ENCODE peak calls at places on chromosome 13, in eight cellular contexts. K is IMR-90, S is fibroblast of lung, Z is mammary epithelial cell, W is GM23338, Y is neural progenitor cell, Q is HCT116, M is trophoblast cell. L is an unnamed sample.

GRCh38 chr13:34207872-34208271 is 389.9 kb downstream of the RFC3 start:
- DNase-seq in K (peak; percentile 2), Y (no peak), W (no peak), Q (no peak), M (no peak), Z (no peak), S (no peak), L (no peak)

GRCh38 chr13:92390217-92390616 is 836.4 kb upstream of the GPC6 start:
- DNase-seq in Q (no peak), S (peak; percentile 16), Z (no peak), Y (no peak), M (no peak), W (no peak), K (no peak), L (no peak)

GRCh38 chr13:19182536-19182935 is 912 bp upstream of the TUBA3C start:
- DNase-seq in Y (no peak), W (no peak), Z (no peak), M (no peak), S (no peak), Q (no peak), K (no peak), L (no peak)

GRCh38 chr13:111281751-111282311 is 38.6 kb upstream of the TEX29 start:
- DNase-seq in M (no peak), Y (no peak), S (peak; percentile 79), Z (no peak), K (peak; percentile 85), Q (no peak), W (no peak), L (peak; percentile 91)

GRCh38 chr13:108993346-108993745 is 363.9 kb downstream of the MYO16 start:
- DNase-seq in K (peak; percentile 74), Q (no peak), Z (peak; percentile 50), S (peak; percentile 43), W (no peak), Y (no peak), M (no peak), L (no peak)

GRCh38 chr13:67416047-67416925 is 186.2 kb upstream of the PCDH9 start:
- DNase-seq in W (peak; percentile 82), M (no peak), K (peak; percentile 29), Y (peak; percentile 68), S (peak; percentile 9), Q (no peak), Z (peak; percentile 2), L (peak; percentile 58)

GRCh38 chr13:113850722-113851479 is 13.0 kb downstream of the GAS6 start:
- DNase-seq in K (no peak), Z (no peak), M (no peak), S (no peak), W (no peak), Y (no peak), Q (no peak), L (no peak)

GRCh38 chr13:107360010-107360409 is 792.1 kb upstream of the ARGLU1 start:
- DNase-seq in K (no peak), Q (no peak), M (no peak), S (no peak), Y (no peak), W (no peak), Z (no peak), L (no peak)

GRCh38 chr13:106132216-106132615 is 403.2 kb downstream of the EFNB2 start:
- DNase-seq in Y (no peak), S (peak; percentile 61), K (no peak), M (no peak), W (no peak), Z (no peak), Q (no peak), L (no peak)

GRCh38 chr13:34638897-34639296 is 303.2 kb upstream of the NBEA start:
- DNase-seq in Y (peak; percentile 30), K (no peak), W (peak; percentile 30), M (no peak), Z (no peak), S (no peak), Q (no peak), L (no peak)

GRCh38 chr13:72163671-72164070 is 296.7 kb upstream of the DACH1 start:
- DNase-seq in M (no peak), W (peak; percentile 5), S (peak; percentile 51), K (no peak), Y (peak; percentile 18), Z (peak; percentile 35), Q (no peak), L (no peak)

GRCh38 chr13:110137677-110138008 is 169.3 kb downstream of the COL4A1 start:
- DNase-seq in K (no peak), M (no peak), W (no peak), Z (no peak), Y (peak; percentile 43), Q (peak; percentile 35), S (no peak), L (peak; percentile 81)

GRCh38 chr13:97257228-97257755 is 35.2 kb downstream of the MBNL2 start:
- DNase-seq in Q (no peak), Z (no peak), M (peak; percentile 42), W (no peak), S (no peak), Y (no peak), K (no peak), L (no peak)

GRCh38 chr13:111893607-111894443 is 173.1 kb upstream of the SOX1 start:
- DNase-seq in K (no peak), Q (no peak), S (no peak), W (peak; percentile 52), Z (no peak), Y (peak; percentile 73), M (no peak), L (no peak)

GRCh38 chr13:107545946-107546502 is 669.3 kb downstream of the LIG4 start:
- DNase-seq in Y (no peak), W (no peak), M (no peak), K (no peak), Q (no peak), Z (no peak), S (no peak), L (peak; percentile 45)

GRCh38 chr13:113091891-113092775 is 13.5 kb upstream of the F7 start:
- DNase-seq in Q (no peak), M (no peak), S (no peak), Z (no peak), Y (no peak), K (no peak), W (no peak), L (no peak)

GRCh38 chr13:80873589-80873988 is 532.7 kb upstream of the SPRY2 start:
- DNase-seq in Z (peak; percentile 51), Y (no peak), K (no peak), M (no peak), W (no peak), Q (no peak), S (peak; percentile 8), L (no peak)

GRCh38 chr13:40549500-40550094 is 116.8 kb downstream of the FOXO1 start:
- DNase-seq in K (no peak), S (peak; percentile 68), Q (no peak), Y (no peak), Z (no peak), M (no peak), W (no peak), L (peak; percentile 61)

GRCh38 chr13:29840585-29840984 is 9.8 kb downstream of the UBL3 start:
- DNase-seq in W (no peak), Z (no peak), S (no peak), K (no peak), Y (no peak), Q (no peak), M (no peak), L (peak; percentile 23)
- H3K4me3 ChIP-seq in W (peak overlapping the region; percentile 5), Z (no peak overlapping the region), S (no peak overlapping the region), K (no peak overlapping the region), Y (no peak overlapping the region), Q (no peak overlapping the region), M (no peak overlapping the region), L (no peak overlapping the region)

DNA sequence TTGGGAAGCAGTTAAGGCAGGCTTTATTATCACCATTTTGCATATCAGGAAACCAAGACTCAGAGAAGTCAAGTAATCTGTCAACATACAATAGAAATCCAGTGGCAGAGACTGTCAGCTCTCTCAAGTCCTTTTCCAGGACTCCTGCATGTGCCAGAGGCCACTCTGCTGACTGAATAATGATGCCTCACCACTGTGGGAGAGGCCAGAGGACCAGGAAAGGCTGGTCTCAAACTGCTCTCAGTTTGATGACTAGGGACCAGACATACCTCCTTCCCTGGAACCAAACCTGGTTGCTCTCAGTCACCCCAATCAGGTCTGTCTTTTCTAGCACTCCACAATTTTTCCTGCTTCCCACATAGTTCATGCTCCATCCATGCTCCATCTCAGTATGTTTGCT is 8.0 kb downstream of the RNASEH2B start:
- DNase-seq in K (no peak), W (no peak), S (no peak), Q (no peak), Z (no peak), Y (no peak), M (no peak), L (peak; percentile 51)
- H3K4me1 ChIP-seq in K (peaks cover 7% of the 10 kb centered on the region), W (peaks cover 16% of the 10 kb centered on the region), S (peaks cover 6% of the 10 kb centered on the region), Q (no peaks in the 10 kb centered on the region), Z (peaks cover 5% of the 10 kb centered on the region), Y (peaks cover 4% of the 10 kb centered on the region), M (peaks cover 7% of the 10 kb centered on the region), L (peaks cover 17% of the 10 kb centered on the region)

DNA sequence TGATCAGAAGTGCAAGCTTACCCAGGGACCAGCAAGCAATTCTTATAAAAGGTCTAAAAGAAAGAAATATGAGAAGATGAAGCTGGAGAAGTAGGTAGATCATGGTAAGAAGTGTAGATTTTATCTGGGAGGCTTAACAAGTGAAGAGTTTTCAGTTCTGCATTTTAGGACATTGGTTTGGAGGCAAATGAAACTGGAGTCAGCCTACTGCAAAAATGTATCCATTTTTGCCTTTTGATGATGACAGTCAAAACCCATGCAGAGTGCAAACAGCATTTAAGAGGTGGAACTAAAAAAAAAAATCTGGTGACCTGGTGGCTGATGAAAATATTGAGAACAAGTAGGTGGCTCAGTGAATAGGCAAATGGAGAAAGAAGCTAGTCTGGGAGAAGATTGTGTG is 216.9 kb downstream of the DNAJC15 start:
- DNase-seq in Q (no peak), Z (no peak), W (no peak), S (no peak), M (no peak), Y (no peak), K (no peak), L (no peak)
- H2AFZ ChIP-seq in Q (no peak overlapping the region), Z (no peak overlapping the region), W (no peak overlapping the region), S (no peak overlapping the region), M (no peak overlapping the region), Y (no peak overlapping the region), K (no peak overlapping the region), L (no peak overlapping the region)

GRCh38 chr13:42487221-42487620 is 86.7 kb upstream of the TNFSF11 start:
- DNase-seq in S (no peak), K (peak; percentile 21), Q (no peak), M (no peak), Y (no peak), W (no peak), Z (no peak), L (no peak)
- H3K4me3 ChIP-seq in S (no peak overlapping the region), K (no peak overlapping the region), Q (no peak overlapping the region), M (no peak overlapping the region), Y (no peak overlapping the region), W (no peak overlapping the region), Z (no peak overlapping the region), L (peak overlapping the region; percentile 42)

DNA sequence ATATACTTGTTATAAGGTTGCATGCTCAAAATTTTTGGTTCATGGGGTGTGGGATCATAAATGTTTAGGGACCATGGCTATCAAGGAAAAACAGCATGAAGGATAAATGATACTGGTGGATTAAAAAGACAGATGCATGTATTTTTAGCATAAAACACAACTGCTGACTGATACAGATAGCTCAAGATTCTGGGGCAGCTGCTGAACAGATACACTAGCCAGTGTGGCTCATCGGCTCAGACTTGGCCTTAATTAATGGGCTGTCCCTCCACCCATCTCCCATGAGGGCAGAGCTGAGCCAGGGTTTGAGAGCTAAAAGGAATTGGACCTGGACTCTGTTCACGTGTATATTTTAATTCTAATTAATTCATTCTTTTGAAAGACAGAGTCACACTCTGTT is 11.5 kb downstream of the ALOX5AP start:
- DNase-seq in Z (no peak), S (no peak), Y (no peak), M (no peak), W (no peak), K (no peak), Q (no peak), L (no peak)
- H3K4me1 ChIP-seq in Z (peaks cover 27% of the 10 kb centered on the region), S (peaks cover 11% of the 10 kb centered on the region), Y (no peaks in the 10 kb centered on the region), M (peaks cover 32% of the 10 kb centered on the region), W (no peaks in the 10 kb centered on the region), K (peaks cover 15% of the 10 kb centered on the region), Q (peaks cover 21% of the 10 kb centered on the region), L (peaks cover 27% of the 10 kb centered on the region)